ENCODE peak calls at places on chromosomes 7 and 10, in ten cellular contexts. U, Q, J, B, F, R, V, Y, P and X are unnamed samples.

GRCh38 chr10:86556933-86557649 is 35.5 kb upstream of the WAPL start:
- DNase-seq in J (no peak), R (no peak), V (no peak), Q (no peak), P (no peak), Y (no peak), F (no peak), U (no peak), B (no peak), X (no peak)

GRCh38 chr7:24908757-24909156 is 71.2 kb downstream of the OSBPL3 start:
- DNase-seq in U (no peak), B (no peak), Y (no peak), J (no peak), Q (no peak), P (no peak), F (no peak), R (no peak), V (no peak), X (no peak)

GRCh38 chr7:39265912-39266591 is 288.3 kb downstream of the POU6F2 start:
- DNase-seq in Q (no peak), B (no peak), U (no peak), R (no peak), P (peak; percentile 37), Y (no peak), V (no peak), J (no peak), F (no peak), X (no peak)

GRCh38 chr7:106584914-106585759 is 75.8 kb downstream of the CCDC71L start:
- DNase-seq in B (no peak), U (no peak), Y (no peak), R (no peak), Q (no peak), J (no peak), F (no peak), P (no peak), V (no peak), X (no peak)

GRCh38 chr7:68269410-68269809 is 1272.8 kb downstream of the TYW1 start:
- DNase-seq in Y (peak; percentile 11), J (no peak), U (no peak), P (no peak), V (no peak), F (no peak), Q (peak; percentile 83), R (no peak), B (no peak), X (no peak)

GRCh38 chr10:10010397-10010796 is 1007.3 kb upstream of the CELF2 start:
- DNase-seq in V (no peak), P (peak; percentile 3), U (no peak), Q (no peak), Y (no peak), B (no peak), J (no peak), F (no peak), R (no peak), X (no peak)

GRCh38 chr10:132482090-132482489 is 55.5 kb upstream of the INPP5A start:
- DNase-seq in J (no peak), B (no peak), Q (peak; percentile 53), P (peak; percentile 52), R (no peak), V (peak; percentile 36), F (no peak), Y (peak; percentile 67), U (no peak), X (peak; percentile 49)

GRCh38 chr10:1329622-1330021 is 273.4 kb downstream of the WDR37 start:
- DNase-seq in R (no peak), J (no peak), U (no peak), V (no peak), Y (no peak), P (no peak), Q (no peak), F (no peak), B (no peak), X (no peak)

GRCh38 chr10:131679926-131680325 is 220.9 kb upstream of the PPP2R2D start:
- DNase-seq in U (peak; percentile 5), V (no peak), Y (no peak), B (no peak), J (no peak), R (no peak), Q (no peak), P (no peak), F (no peak), X (no peak)

GRCh38 chr7:105149827-105150226 is 135.8 kb downstream of the KMT2E start:
- DNase-seq in U (no peak), P (no peak), F (no peak), J (no peak), R (no peak), Y (peak; percentile 72), V (peak; percentile 79), Q (no peak), B (no peak), X (no peak)

GRCh38 chr10:21516270-21517131 is 9.0 kb downstream of the SKIDA1 start:
- DNase-seq in U (peak; percentile 69), Y (peak; percentile 73), Q (peak; percentile 41), J (peak; percentile 37), B (no peak), F (peak; percentile 39), P (peak; percentile 73), V (peak; percentile 56), R (no peak), X (no peak)

GRCh38 chr7:118476036-118476435 is 251.5 kb downstream of the ANKRD7 start:
- DNase-seq in Y (no peak), F (no peak), R (no peak), Q (no peak), P (no peak), U (no peak), V (no peak), J (no peak), B (no peak), X (no peak)

GRCh38 chr10:110411047-110411410 is 86.7 kb upstream of the DUSP5 start:
- DNase-seq in P (no peak), R (no peak), U (no peak), J (no peak), F (no peak), Q (peak; percentile 13), V (no peak), B (no peak), Y (peak; percentile 45), X (no peak)

GRCh38 chr10:79404231-79404609 is 41.2 kb downstream of the ZCCHC24 start:
- DNase-seq in V (peak; percentile 23), P (peak; percentile 85), R (no peak), J (no peak), B (no peak), F (no peak), U (peak; percentile 40), Y (peak; percentile 90), Q (no peak), X (no peak)

GRCh38 chr10:71265618-71266146 is 53.3 kb downstream of the UNC5B start:
- DNase-seq in U (no peak), R (no peak), Q (no peak), V (no peak), B (no peak), Y (no peak), F (no peak), J (no peak), P (no peak), X (no peak)

GRCh38 chr10:9038146-9038714 is 983.7 kb downstream of the GATA3 start:
- DNase-seq in R (no peak), V (peak; percentile 37), Q (no peak), F (no peak), U (no peak), P (no peak), J (no peak), Y (peak; percentile 7), B (no peak), X (no peak)

GRCh38 chr7:50303082-50303893 is 1.2 kb upstream of the IKZF1 start:
- DNase-seq in U (peak; percentile 24), J (no peak), P (peak; percentile 60), R (no peak), B (no peak), Y (no peak), V (no peak), F (peak; percentile 52), Q (no peak), X (no peak)